ENCODE peak calls at places on chromosomes 2 and 18, in four cellular contexts. M is astrocyte, R is Panc1, N is foreskin fibroblast. Z is an unnamed sample.

GRCh38 chr18:58105908-58106673 is 62.1 kb downstream of the NEDD4L start:
- DNase-seq in M (no peak), N (no peak), R (no peak), Z (no peak)

GRCh38 chr2:150806336-150806735 is 318.9 kb upstream of the RND3 start:
- DNase-seq in M (peak), N (no peak), R (no peak), Z (no peak)

GRCh38 chr2:220057922-220058321 is 430.5 kb downstream of the SLC4A3 start:
- DNase-seq in M (no peak), N (no peak), R (no peak), Z (no peak)

GRCh38 chr2:217218269-217219140 is 358.6 kb upstream of the TNP1 start:
- DNase-seq in R (no peak), N (peak), M (peak), Z (no peak)

GRCh38 chr2:169770991-169771390 is 27.7 kb upstream of the SSB start:
- DNase-seq in R (no peak), M (no peak), N (no peak), Z (no peak)

GRCh38 chr2:151278487-151278886 is 11.0 kb downstream of the NMI start:
- DNase-seq in R (no peak), M (no peak), N (no peak), Z (no peak)

GRCh38 chr2:98037206-98037605 is 41.5 kb upstream of the TMEM131 start:
- DNase-seq in M (no peak), N (no peak), R (no peak), Z (no peak)

GRCh38 chr2:29213871-29214341 is 98.7 kb downstream of the CLIP4 start:
- DNase-seq in N (no peak), R (no peak), M (no peak), Z (no peak)

GRCh38 chr18:62838475-62839098 is 123.2 kb downstream of the PHLPP1 start:
- DNase-seq in R (no peak), M (no peak), N (no peak), Z (no peak)

GRCh38 chr2:32064021-32064678 is 794 bp downstream of the SPAST start:
- DNase-seq in N (no peak), M (peak), R (no peak), Z (no peak)

GRCh38 chr2:162106146-162106551 is 32.1 kb upstream of the DPP4 start:
- DNase-seq in N (no peak), M (peak), R (no peak), Z (no peak)

GRCh38 chr2:192127434-192127833 is 67.3 kb downstream of the TMEFF2 start:
- DNase-seq in M (no peak), R (no peak), N (no peak), Z (no peak)

GRCh38 chr18:8996771-8997432 is 105.6 kb upstream of the NDUFV2 start:
- DNase-seq in N (peak), R (no peak), M (no peak), Z (no peak)

GRCh38 chr18:28831476-28831875 is 654.5 kb upstream of the CDH2 start:
- DNase-seq in R (no peak), N (peak), M (peak), Z (no peak)

GRCh38 chr2:200617089-200618050 is 31.6 kb downstream of the AOX1 start:
- DNase-seq in R (no peak), N (no peak), M (no peak), Z (no peak)

GRCh38 chr2:30447149-30448045 is at the start of gene LCLAT1:
- DNase-seq in M (peak), R (peak), N (peak), Z (no peak)
- TF ChIP-seq CTCF in M (no peak), R (no peak), N (no peak), Z (peak)

GRCh38 chr2:27214936-27215335 is 2.2 kb upstream of the CAD start:
- DNase-seq in R (no peak), N (peak), M (no peak), Z (no peak)

GRCh38 chr2:27216416-27217137 is 592 bp upstream of the CAD start:
- DNase-seq in N (no peak), M (no peak), R (no peak), Z (no peak)

GRCh38 chr2:27220091-27220490 is 2.9 kb downstream of the CAD start:
- DNase-seq in M (no peak), N (no peak), R (no peak), Z (no peak)

GRCh38 chr2:27218614-27219013 is 1.4 kb downstream of the CAD start:
- DNase-seq in M (no peak), R (no peak), N (no peak), Z (no peak)

GRCh38 chr2:27217173-27218121 is at the start of gene CAD:
- DNase-seq in R (no peak), M (peak), N (peak), Z (peak)
- TF ChIP-seq CTCF in R (no peak), M (no peak), N (no peak), Z (peak)

GRCh38 chr2:85015653-85016360 is 44.8 kb downstream of the KCMF1 start:
- DNase-seq in M (no peak), R (no peak), N (no peak), Z (no peak)
- TF ChIP-seq CTCF in M (peak), R (no peak), N (peak), Z (no peak)

GRCh38 chr2:128178144-128178649 is 87.2 kb downstream of the UGGT1 start:
- DNase-seq in R (no peak), N (no peak), M (no peak), Z (no peak)

GRCh38 chr2:128178650-128179460 is 87.9 kb downstream of the UGGT1 start:
- DNase-seq in M (peak), N (peak), R (no peak), Z (no peak)

GRCh38 chr2:128177315-128177714 is 86.3 kb downstream of the UGGT1 start:
- DNase-seq in R (no peak), M (no peak), N (no peak), Z (no peak)

GRCh38 chr2:128180031-128180430 is 89.0 kb downstream of the UGGT1 start:
- DNase-seq in N (no peak), M (no peak), R (no peak), Z (no peak)

DNA sequence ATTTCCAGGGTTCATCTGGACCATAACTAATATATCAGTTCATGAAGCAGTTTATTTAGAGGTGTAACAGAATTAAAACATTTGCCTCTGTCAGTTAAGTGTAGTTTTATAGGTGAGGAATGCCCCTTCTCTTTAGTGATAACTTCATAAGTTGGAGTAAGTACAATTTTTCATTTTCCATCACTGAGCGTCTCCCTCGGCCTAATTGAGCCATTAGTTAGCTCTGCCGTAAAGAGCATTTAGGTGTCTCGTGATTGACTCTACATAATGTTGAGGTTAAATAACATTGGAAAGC is 88.4 kb downstream of the UGGT1 start:
- DNase-seq in M (no peak), N (no peak), R (no peak), Z (no peak)
- TF ChIP-seq CTCF in M (no peak), N (no peak), R (peak), Z (no peak)

DNA sequence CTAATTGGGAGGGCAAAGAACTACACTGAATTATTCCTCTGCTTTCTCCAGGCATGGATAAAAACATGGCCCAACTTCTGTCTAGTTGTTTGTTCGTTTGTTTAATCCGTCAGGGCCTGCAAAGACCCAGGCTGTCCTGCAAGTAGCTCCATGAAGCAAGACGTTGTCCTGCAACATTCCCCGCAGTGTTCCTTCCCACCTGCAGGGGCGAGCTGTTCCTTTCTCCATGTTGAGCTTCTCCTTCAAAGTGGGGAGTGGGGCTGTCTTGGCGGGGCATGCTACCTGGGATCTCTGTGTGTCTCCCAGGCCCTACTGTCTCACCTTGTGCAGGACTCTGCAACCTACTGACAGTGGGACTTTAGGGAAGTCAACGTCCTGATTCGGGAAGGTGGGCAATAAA is 264.0 kb upstream of the SMIM21 start:
- DNase-seq in M (no peak), R (no peak), N (no peak), Z (no peak)
- TF ChIP-seq CTCF in M (no peak), R (no peak), N (no peak), Z (no peak)

DNA sequence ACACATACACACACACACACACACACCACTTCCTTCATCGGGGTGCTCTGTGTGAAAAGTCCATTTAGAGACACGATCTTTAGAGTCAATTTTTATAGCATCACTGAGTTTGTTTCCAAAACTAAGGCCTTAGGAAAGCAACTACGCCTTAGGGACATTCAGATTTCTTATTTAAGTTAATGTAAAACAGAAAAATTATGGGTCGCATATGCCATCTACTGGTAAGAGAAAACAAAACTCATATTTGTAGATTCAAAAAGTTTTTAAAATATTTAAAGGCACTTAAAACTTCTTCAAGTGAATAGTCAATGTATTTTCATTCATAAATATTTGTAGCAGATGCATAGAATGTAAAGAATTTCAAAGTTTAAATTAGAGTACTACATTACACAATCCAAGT is 166.2 kb downstream of the ATAD2B start:
- DNase-seq in N (peak), R (no peak), M (peak), Z (peak)
- TF ChIP-seq CTCF in N (no peak), R (peak), M (peak), Z (peak)

GRCh38 chr18:5841518-5841917 is 53.8 kb downstream of the TMEM200C start:
- DNase-seq in N (no peak), M (no peak), R (no peak), Z (no peak)
- TF ChIP-seq CTCF in N (no peak), M (no peak), R (peak), Z (peak)

Z was measured in LNCaP clone FGC.